ENCODE peak calls at places on chromosomes 16 and 17, in five cellular contexts. One of them, this sample, is unnamed.

GRCh38 chr17:50055055-50055425 is 870 bp upstream of the ITGA3 start:
- DNase-seq in K562: no peak
- DNase-seq in WTC11: peak; percentile 69
- DNase-seq in HepG2: no peak
- DNase-seq in H1: no peak
- DNase-seq in this sample: no peak

GRCh38 chr17:17872468-17873345 is 35.9 kb upstream of the SREBF1 start:
- DNase-seq in K562: no peak
- DNase-seq in WTC11: no peak
- DNase-seq in HepG2: no peak
- DNase-seq in H1: no peak
- DNase-seq in this sample: no peak

GRCh38 chr17:34235389-34236028 is 19.6 kb upstream of the CCL2 start:
- DNase-seq in K562: no peak
- DNase-seq in WTC11: no peak
- DNase-seq in HepG2: no peak
- DNase-seq in H1: no peak
- DNase-seq in this sample: no peak

GRCh38 chr17:32483451-32484019 is 3.3 kb upstream of the CDK5R1 start:
- DNase-seq in K562: peak; percentile 71
- DNase-seq in WTC11: peak; percentile 59
- DNase-seq in HepG2: peak; percentile 56
- DNase-seq in H1: no peak
- DNase-seq in this sample: no peak

GRCh38 chr17:50079334-50080095 is 15.6 kb upstream of the PDK2 start:
- DNase-seq in K562: peak; percentile 76
- DNase-seq in WTC11: peak; percentile 86
- DNase-seq in HepG2: peak; percentile 75
- DNase-seq in H1: no peak
- DNase-seq in this sample: no peak

GRCh38 chr16:31185339-31185738 is 5.4 kb downstream of the FUS start:
- DNase-seq in K562: no peak
- DNase-seq in WTC11: no peak
- DNase-seq in HepG2: no peak
- DNase-seq in H1: no peak
- DNase-seq in this sample: no peak

GRCh38 chr17:19021622-19022083 is 17.1 kb upstream of the FAM83G start:
- DNase-seq in K562: peak; percentile 79
- DNase-seq in WTC11: peak; percentile 75
- DNase-seq in HepG2: no peak
- DNase-seq in H1: no peak
- DNase-seq in this sample: no peak

GRCh38 chr17:68694791-68695485 is 93.8 kb upstream of the FAM20A start:
- DNase-seq in K562: no peak
- DNase-seq in WTC11: no peak
- DNase-seq in HepG2: no peak
- DNase-seq in H1: no peak
- DNase-seq in this sample: no peak

GRCh38 chr16:85138825-85139627 is 26.8 kb upstream of the CIBAR2 start:
- DNase-seq in K562: no peak
- DNase-seq in WTC11: no peak
- DNase-seq in HepG2: no peak
- DNase-seq in H1: no peak
- DNase-seq in this sample: no peak

GRCh38 chr16:23516366-23517137 is 6.3 kb upstream of the GGA2 start:
- DNase-seq in K562: no peak
- DNase-seq in WTC11: no peak
- DNase-seq in HepG2: no peak
- DNase-seq in H1: no peak
- DNase-seq in this sample: no peak
- TF ChIP-seq USF2 in K562: no peak
- TF ChIP-seq USF2 in WTC11: no peak
- TF ChIP-seq USF2 in HepG2: no peak
- TF ChIP-seq USF2 in H1: no peak
- TF ChIP-seq USF2 in this sample: no peak

DNA sequence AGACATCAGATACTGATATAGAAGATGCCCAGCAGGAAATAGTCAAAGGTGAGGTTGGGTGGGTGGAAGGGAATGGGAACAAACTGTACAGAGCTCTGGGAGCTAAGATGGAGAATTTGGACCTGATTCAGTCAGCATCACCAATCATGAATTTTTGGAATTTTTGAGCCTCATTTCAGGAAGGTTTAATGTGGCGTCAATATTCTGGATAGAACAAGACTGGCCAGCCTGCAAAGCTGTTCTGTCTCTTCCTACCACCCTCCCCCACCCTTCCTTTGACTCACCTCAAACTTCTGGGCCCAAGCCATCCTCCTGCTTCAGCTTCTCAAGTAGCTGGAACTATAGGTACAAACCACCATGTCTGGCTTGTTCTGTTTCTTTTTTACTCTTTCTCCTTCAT is 32.6 kb downstream of the CTCF start:
- DNase-seq in K562: peak; percentile 16
- DNase-seq in WTC11: no peak
- DNase-seq in HepG2: no peak
- DNase-seq in H1: no peak
- DNase-seq in this sample: no peak
- TF ChIP-seq ATF3 in K562: no peak
- TF ChIP-seq ATF3 in WTC11: no peak
- TF ChIP-seq ATF3 in HepG2: no peak
- TF ChIP-seq ATF3 in H1: no peak
- TF ChIP-seq ATF3 in this sample: no peak

GRCh38 chr16:11515540-11516430 is 70.9 kb downstream of the LITAF start:
- DNase-seq in K562: no peak
- DNase-seq in WTC11: no peak
- DNase-seq in HepG2: no peak
- DNase-seq in H1: no peak
- DNase-seq in this sample: no peak
- TF ChIP-seq USF2 in K562: no peak
- TF ChIP-seq USF2 in WTC11: no peak
- TF ChIP-seq USF2 in HepG2: no peak
- TF ChIP-seq USF2 in H1: no peak
- TF ChIP-seq USF2 in this sample: no peak

GRCh38 chr17:41133880-41134735 is 6.2 kb downstream of the KRTAP4-6 start:
- DNase-seq in K562: no peak
- DNase-seq in WTC11: no peak
- DNase-seq in HepG2: no peak
- DNase-seq in H1: no peak
- DNase-seq in this sample: no peak
- TF ChIP-seq ATF3 in K562: no peak
- TF ChIP-seq ATF3 in WTC11: no peak
- TF ChIP-seq ATF3 in HepG2: no peak
- TF ChIP-seq ATF3 in H1: no peak
- TF ChIP-seq ATF3 in this sample: no peak

DNA sequence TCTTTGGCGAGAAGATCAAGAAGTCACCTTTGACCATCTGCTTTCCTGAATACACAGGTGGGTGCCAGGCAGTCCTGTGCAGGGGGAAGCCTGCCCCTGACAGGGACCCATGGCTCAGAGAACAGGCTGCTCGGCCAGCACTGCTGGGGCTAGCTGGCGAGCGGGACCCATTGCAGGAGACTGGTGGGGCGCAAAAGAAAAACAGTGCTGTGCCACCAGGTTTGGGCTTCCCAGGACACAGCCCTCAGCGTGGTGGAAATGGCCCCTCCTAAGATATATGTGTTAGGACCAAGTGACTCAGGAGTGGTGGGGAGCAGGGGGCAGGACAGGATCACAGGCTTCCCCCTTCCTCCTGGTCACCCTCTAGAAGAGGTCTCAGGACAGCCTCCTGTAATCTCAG is 73.9 kb downstream of the AMFR start:
- DNase-seq in K562: no peak
- DNase-seq in WTC11: peak; percentile 7
- DNase-seq in HepG2: no peak
- DNase-seq in H1: no peak
- DNase-seq in this sample: no peak
- TF ChIP-seq USF2 in K562: no peak
- TF ChIP-seq USF2 in WTC11: no peak
- TF ChIP-seq USF2 in HepG2: no peak
- TF ChIP-seq USF2 in H1: no peak
- TF ChIP-seq USF2 in this sample: no peak

GRCh38 chr17:77601054-77601979 is 357.2 kb upstream of the TNRC6C start:
- DNase-seq in K562: no peak
- DNase-seq in WTC11: no peak
- DNase-seq in HepG2: no peak
- DNase-seq in H1: no peak
- DNase-seq in this sample: no peak
- TF ChIP-seq ATF3 in K562: no peak
- TF ChIP-seq ATF3 in WTC11: no peak
- TF ChIP-seq ATF3 in HepG2: no peak
- TF ChIP-seq ATF3 in H1: no peak
- TF ChIP-seq ATF3 in this sample: no peak

GRCh38 chr17:78130439-78131101 is at the start of gene TMC8:
- DNase-seq in K562: peak; percentile 78
- DNase-seq in WTC11: no peak
- DNase-seq in HepG2: peak; percentile 59
- DNase-seq in H1: no peak
- DNase-seq in this sample: no peak
- TF ChIP-seq USF2 in K562: no peak
- TF ChIP-seq USF2 in WTC11: peak; percentile 62
- TF ChIP-seq USF2 in HepG2: peak; percentile 31
- TF ChIP-seq USF2 in H1: no peak
- TF ChIP-seq USF2 in this sample: peak; percentile 44

This sample was measured in GM12878.